ENCODE peak calls at places on chromosome 9, in seven cellular contexts. One of them, this sample, is unnamed.

GRCh38 chr9:104980039-104980654 is 52.2 kb upstream of the ABCA1 start:
- DNase-seq in BE2C: no peak
- DNase-seq in epithelial cell of esophagus: no peak
- DNase-seq in fibroblast of villous mesenchyme: no peak
- DNase-seq in BJ: no peak
- DNase-seq in IMR-90: no peak
- DNase-seq in astrocyte of the cerebellum: no peak
- DNase-seq in this sample: no peak

GRCh38 chr9:12784461-12785250 is 9.8 kb downstream of the LURAP1L start:
- DNase-seq in IMR-90: peak
- DNase-seq in BJ: peak
- DNase-seq in astrocyte of the cerebellum: peak
- DNase-seq in fibroblast of villous mesenchyme: peak
- DNase-seq in BE2C: no peak
- DNase-seq in epithelial cell of esophagus: peak
- DNase-seq in this sample: peak

GRCh38 chr9:91312717-91313325 is 48.9 kb downstream of the AUH start:
- DNase-seq in IMR-90: no peak
- DNase-seq in epithelial cell of esophagus: peak
- DNase-seq in BJ: no peak
- DNase-seq in fibroblast of villous mesenchyme: no peak
- DNase-seq in BE2C: peak
- DNase-seq in astrocyte of the cerebellum: no peak
- DNase-seq in this sample: no peak

GRCh38 chr9:37987467-37987981 is 81.5 kb downstream of the SHB start:
- DNase-seq in IMR-90: no peak
- DNase-seq in astrocyte of the cerebellum: no peak
- DNase-seq in epithelial cell of esophagus: no peak
- DNase-seq in BE2C: peak
- DNase-seq in BJ: no peak
- DNase-seq in fibroblast of villous mesenchyme: no peak
- DNase-seq in this sample: no peak

GRCh38 chr9:129174724-129175514 is 3.1 kb downstream of the IER5L start:
- DNase-seq in BE2C: peak
- DNase-seq in BJ: no peak
- DNase-seq in epithelial cell of esophagus: peak
- DNase-seq in astrocyte of the cerebellum: peak
- DNase-seq in IMR-90: peak
- DNase-seq in fibroblast of villous mesenchyme: peak
- DNase-seq in this sample: no peak

GRCh38 chr9:75588808-75589207 is 301.7 kb upstream of the PCSK5 start:
- DNase-seq in BJ: no peak
- DNase-seq in astrocyte of the cerebellum: no peak
- DNase-seq in IMR-90: no peak
- DNase-seq in fibroblast of villous mesenchyme: no peak
- DNase-seq in epithelial cell of esophagus: peak
- DNase-seq in BE2C: no peak
- DNase-seq in this sample: no peak

GRCh38 chr9:126621919-126622735 is 8.4 kb downstream of the LMX1B start:
- DNase-seq in BJ: no peak
- DNase-seq in astrocyte of the cerebellum: no peak
- DNase-seq in IMR-90: no peak
- DNase-seq in fibroblast of villous mesenchyme: no peak
- DNase-seq in BE2C: no peak
- DNase-seq in epithelial cell of esophagus: no peak
- DNase-seq in this sample: no peak

GRCh38 chr9:88809371-88809770 is 181.9 kb upstream of the S1PR3 start:
- DNase-seq in BE2C: no peak
- DNase-seq in astrocyte of the cerebellum: no peak
- DNase-seq in fibroblast of villous mesenchyme: peak
- DNase-seq in BJ: no peak
- DNase-seq in epithelial cell of esophagus: no peak
- DNase-seq in IMR-90: peak
- DNase-seq in this sample: no peak

GRCh38 chr9:7212101-7212500 is 454.3 kb downstream of the KDM4C start:
- DNase-seq in epithelial cell of esophagus: no peak
- DNase-seq in BJ: no peak
- DNase-seq in astrocyte of the cerebellum: no peak
- DNase-seq in IMR-90: no peak
- DNase-seq in BE2C: no peak
- DNase-seq in fibroblast of villous mesenchyme: no peak
- DNase-seq in this sample: no peak

GRCh38 chr9:81002242-81002641 is 687.1 kb downstream of the TLE1 start:
- DNase-seq in astrocyte of the cerebellum: peak
- DNase-seq in epithelial cell of esophagus: peak
- DNase-seq in IMR-90: no peak
- DNase-seq in fibroblast of villous mesenchyme: no peak
- DNase-seq in BE2C: no peak
- DNase-seq in BJ: no peak
- DNase-seq in this sample: peak

GRCh38 chr9:72773570-72773969 is 179.3 kb downstream of the ALDH1A1 start:
- DNase-seq in BJ: no peak
- DNase-seq in epithelial cell of esophagus: no peak
- DNase-seq in BE2C: no peak
- DNase-seq in fibroblast of villous mesenchyme: no peak
- DNase-seq in IMR-90: no peak
- DNase-seq in astrocyte of the cerebellum: no peak
- DNase-seq in this sample: no peak

GRCh38 chr9:35114113-35114847 is 1.4 kb downstream of the ATOSB start:
- DNase-seq in fibroblast of villous mesenchyme: peak
- DNase-seq in epithelial cell of esophagus: peak
- DNase-seq in BE2C: peak
- DNase-seq in astrocyte of the cerebellum: peak
- DNase-seq in IMR-90: peak
- DNase-seq in BJ: peak
- DNase-seq in this sample: no peak

GRCh38 chr9:129383415-129384088 is 205.5 kb upstream of the IER5L start:
- DNase-seq in BE2C: no peak
- DNase-seq in IMR-90: peak
- DNase-seq in fibroblast of villous mesenchyme: peak
- DNase-seq in epithelial cell of esophagus: peak
- DNase-seq in astrocyte of the cerebellum: peak
- DNase-seq in BJ: peak
- DNase-seq in this sample: no peak

GRCh38 chr9:110875275-110875674 is 163.0 kb downstream of the LPAR1 start:
- DNase-seq in astrocyte of the cerebellum: no peak
- DNase-seq in epithelial cell of esophagus: no peak
- DNase-seq in BJ: no peak
- DNase-seq in fibroblast of villous mesenchyme: no peak
- DNase-seq in IMR-90: no peak
- DNase-seq in BE2C: no peak
- DNase-seq in this sample: no peak

GRCh38 chr9:84823426-84824271 is 154.1 kb downstream of the NTRK2 start:
- DNase-seq in epithelial cell of esophagus: peak
- DNase-seq in fibroblast of villous mesenchyme: no peak
- DNase-seq in BJ: peak
- DNase-seq in BE2C: no peak
- DNase-seq in IMR-90: no peak
- DNase-seq in astrocyte of the cerebellum: peak
- DNase-seq in this sample: no peak

GRCh38 chr9:5951686-5952211 is 61.1 kb downstream of the MLANA start:
- DNase-seq in BJ: peak
- DNase-seq in BE2C: no peak
- DNase-seq in IMR-90: peak
- DNase-seq in epithelial cell of esophagus: peak
- DNase-seq in astrocyte of the cerebellum: peak
- DNase-seq in fibroblast of villous mesenchyme: peak
- DNase-seq in this sample: no peak

GRCh38 chr9:122128007-122128406 is 31.6 kb downstream of the NDUFA8 start:
- DNase-seq in IMR-90: no peak
- DNase-seq in astrocyte of the cerebellum: no peak
- DNase-seq in BE2C: no peak
- DNase-seq in epithelial cell of esophagus: no peak
- DNase-seq in fibroblast of villous mesenchyme: no peak
- DNase-seq in BJ: no peak
- DNase-seq in this sample: no peak

GRCh38 chr9:98290411-98290810 is 35.0 kb upstream of the TBC1D2 start:
- DNase-seq in BE2C: no peak
- DNase-seq in fibroblast of villous mesenchyme: no peak
- DNase-seq in IMR-90: no peak
- DNase-seq in epithelial cell of esophagus: no peak
- DNase-seq in astrocyte of the cerebellum: no peak
- DNase-seq in BJ: no peak
- DNase-seq in this sample: no peak

GRCh38 chr9:72262063-72262462 is 102.9 kb downstream of the ZFAND5 start:
- DNase-seq in IMR-90: no peak
- DNase-seq in astrocyte of the cerebellum: no peak
- DNase-seq in epithelial cell of esophagus: peak
- DNase-seq in BJ: no peak
- DNase-seq in BE2C: no peak
- DNase-seq in fibroblast of villous mesenchyme: no peak
- DNase-seq in this sample: no peak

GRCh38 chr9:14031761-14032279 is 282.1 kb downstream of the NFIB start:
- DNase-seq in astrocyte of the cerebellum: no peak
- DNase-seq in BE2C: no peak
- DNase-seq in BJ: no peak
- DNase-seq in epithelial cell of esophagus: no peak
- DNase-seq in IMR-90: no peak
- DNase-seq in fibroblast of villous mesenchyme: peak
- DNase-seq in this sample: no peak

GRCh38 chr9:114452219-114453169 is 52.8 kb downstream of the WHRN start:
- DNase-seq in epithelial cell of esophagus: peak
- DNase-seq in BJ: no peak
- DNase-seq in BE2C: no peak
- DNase-seq in astrocyte of the cerebellum: no peak
- DNase-seq in fibroblast of villous mesenchyme: no peak
- DNase-seq in IMR-90: no peak
- DNase-seq in this sample: no peak

GRCh38 chr9:101457003-101457402 is 21.4 kb upstream of the ALDOB start:
- DNase-seq in BE2C: no peak
- DNase-seq in BJ: no peak
- DNase-seq in fibroblast of villous mesenchyme: no peak
- DNase-seq in IMR-90: no peak
- DNase-seq in astrocyte of the cerebellum: no peak
- DNase-seq in epithelial cell of esophagus: no peak
- DNase-seq in this sample: no peak

DNA sequence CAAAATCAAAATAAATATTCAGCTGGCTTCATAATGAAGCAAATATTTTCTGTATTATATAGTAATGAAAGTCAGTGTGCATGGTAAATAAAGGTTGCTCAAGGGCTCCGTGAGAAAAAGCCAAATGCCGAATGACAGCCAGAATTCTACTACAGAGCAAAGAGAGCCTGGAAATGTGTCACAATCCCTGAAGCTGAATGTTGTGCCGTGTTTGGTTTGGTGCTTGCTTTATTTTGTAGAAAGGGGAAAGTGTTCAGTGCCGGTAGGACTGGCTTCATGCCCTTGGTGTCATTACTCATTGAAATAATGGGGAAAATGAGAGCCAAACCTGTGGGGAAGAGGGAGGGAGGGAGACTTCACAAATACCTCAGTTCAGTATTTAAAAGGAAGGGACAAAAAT is 26.8 kb upstream of the ADAMTSL1 start:
- DNase-seq in epithelial cell of esophagus: peak
- DNase-seq in fibroblast of villous mesenchyme: peak
- DNase-seq in IMR-90: no peak
- DNase-seq in BE2C: no peak
- DNase-seq in BJ: no peak
- DNase-seq in astrocyte of the cerebellum: no peak
- DNase-seq in this sample: no peak
- H3K4me3 ChIP-seq in epithelial cell of esophagus: no peak
- H3K4me3 ChIP-seq in fibroblast of villous mesenchyme: no peak
- H3K4me3 ChIP-seq in IMR-90: no peak
- H3K4me3 ChIP-seq in BE2C: no peak
- H3K4me3 ChIP-seq in BJ: no peak
- H3K4me3 ChIP-seq in astrocyte of the cerebellum: no peak
- H3K4me3 ChIP-seq in this sample: no peak

GRCh38 chr9:16044116-16044881 is 491.5 kb downstream of the CCDC171 start:
- DNase-seq in epithelial cell of esophagus: no peak
- DNase-seq in fibroblast of villous mesenchyme: no peak
- DNase-seq in astrocyte of the cerebellum: no peak
- DNase-seq in BE2C: no peak
- DNase-seq in BJ: no peak
- DNase-seq in IMR-90: peak
- DNase-seq in this sample: no peak

GRCh38 chr9:16033921-16034320 is 481.1 kb downstream of the CCDC171 start:
- DNase-seq in IMR-90: no peak
- DNase-seq in astrocyte of the cerebellum: no peak
- DNase-seq in BJ: no peak
- DNase-seq in epithelial cell of esophagus: no peak
- DNase-seq in fibroblast of villous mesenchyme: no peak
- DNase-seq in BE2C: no peak
- DNase-seq in this sample: no peak

GRCh38 chr9:16039988-16040761 is 487.3 kb downstream of the CCDC171 start:
- DNase-seq in IMR-90: peak
- DNase-seq in fibroblast of villous mesenchyme: peak
- DNase-seq in astrocyte of the cerebellum: peak
- DNase-seq in BJ: no peak
- DNase-seq in BE2C: peak
- DNase-seq in epithelial cell of esophagus: no peak
- DNase-seq in this sample: no peak

GRCh38 chr9:16039103-16039987 is 486.5 kb downstream of the CCDC171 start:
- DNase-seq in IMR-90: peak
- DNase-seq in epithelial cell of esophagus: peak
- DNase-seq in BE2C: peak
- DNase-seq in astrocyte of the cerebellum: no peak
- DNase-seq in fibroblast of villous mesenchyme: peak
- DNase-seq in BJ: no peak
- DNase-seq in this sample: no peak
- TF ChIP-seq CTCF in IMR-90: peak
- TF ChIP-seq CTCF in epithelial cell of esophagus: peak
- TF ChIP-seq CTCF in BE2C: peak
- TF ChIP-seq CTCF in astrocyte of the cerebellum: no peak
- TF ChIP-seq CTCF in fibroblast of villous mesenchyme: peak
- TF ChIP-seq CTCF in BJ: peak
- TF ChIP-seq CTCF in this sample: peak

GRCh38 chr9:136901516-136902258 is 15.4 kb downstream of the TRAF2 start:
- DNase-seq in BJ: no peak
- DNase-seq in fibroblast of villous mesenchyme: peak
- DNase-seq in BE2C: no peak
- DNase-seq in epithelial cell of esophagus: peak
- DNase-seq in IMR-90: peak
- DNase-seq in astrocyte of the cerebellum: no peak
- DNase-seq in this sample: peak

GRCh38 chr9:136900988-136901515 is 14.7 kb downstream of the TRAF2 start:
- DNase-seq in epithelial cell of esophagus: peak
- DNase-seq in fibroblast of villous mesenchyme: peak
- DNase-seq in astrocyte of the cerebellum: no peak
- DNase-seq in IMR-90: no peak
- DNase-seq in BE2C: no peak
- DNase-seq in BJ: no peak
- DNase-seq in this sample: peak

GRCh38 chr9:136898483-136899100 is 12.3 kb downstream of the TRAF2 start:
- DNase-seq in BE2C: no peak
- DNase-seq in astrocyte of the cerebellum: no peak
- DNase-seq in IMR-90: no peak
- DNase-seq in epithelial cell of esophagus: no peak
- DNase-seq in fibroblast of villous mesenchyme: no peak
- DNase-seq in BJ: no peak
- DNase-seq in this sample: no peak

GRCh38 chr9:136900556-136900955 is 14.2 kb downstream of the TRAF2 start:
- DNase-seq in epithelial cell of esophagus: no peak
- DNase-seq in BE2C: no peak
- DNase-seq in fibroblast of villous mesenchyme: no peak
- DNase-seq in astrocyte of the cerebellum: no peak
- DNase-seq in BJ: no peak
- DNase-seq in IMR-90: no peak
- DNase-seq in this sample: no peak

GRCh38 chr9:136899196-136899595 is 12.9 kb downstream of the TRAF2 start:
- DNase-seq in IMR-90: no peak
- DNase-seq in fibroblast of villous mesenchyme: no peak
- DNase-seq in BJ: no peak
- DNase-seq in epithelial cell of esophagus: peak
- DNase-seq in BE2C: no peak
- DNase-seq in astrocyte of the cerebellum: no peak
- DNase-seq in this sample: no peak
- H3K4me3 ChIP-seq in IMR-90: no peak
- H3K4me3 ChIP-seq in fibroblast of villous mesenchyme: no peak
- H3K4me3 ChIP-seq in BJ: no peak
- H3K4me3 ChIP-seq in epithelial cell of esophagus: no peak
- H3K4me3 ChIP-seq in BE2C: no peak
- H3K4me3 ChIP-seq in astrocyte of the cerebellum: no peak
- H3K4me3 ChIP-seq in this sample: no peak

GRCh38 chr9:132383462-132383883 is 23.2 kb downstream of the TTF1 start:
- DNase-seq in epithelial cell of esophagus: no peak
- DNase-seq in IMR-90: no peak
- DNase-seq in BJ: no peak
- DNase-seq in BE2C: no peak
- DNase-seq in astrocyte of the cerebellum: no peak
- DNase-seq in fibroblast of villous mesenchyme: no peak
- DNase-seq in this sample: no peak
- TF ChIP-seq CTCF in epithelial cell of esophagus: no peak
- TF ChIP-seq CTCF in IMR-90: no peak
- TF ChIP-seq CTCF in BJ: no peak
- TF ChIP-seq CTCF in BE2C: no peak
- TF ChIP-seq CTCF in astrocyte of the cerebellum: no peak
- TF ChIP-seq CTCF in fibroblast of villous mesenchyme: no peak
- TF ChIP-seq CTCF in this sample: no peak